ENCODE peak calls at places on chromosomes 11 and 22, in seven cellular contexts. R is activated CD4-positive, alpha-beta T cell treated with anti-CD3 and anti-CD28 coated beads, Interleukin-2, amount 50 U/mL, for 1 hour; F is pancreas; U is AG09319; Q is KG1; E is nephron progenitor cell; H is stimulated activated CD8-positive, alpha-beta memory T cell treated with anti-CD3 and anti-CD28 coated beads, Interleukin-2, amount 100 ng/mL, for 48 hours. Z is an unnamed sample.

GRCh38 chr11:120335596-120335927 is 651 bp upstream of the ARHGEF12 start:
- DNase-seq in F (peak), U (no peak), H (no peak), Q (no peak), E (no peak), R (peak), Z (no peak)

GRCh38 chr11:76208829-76209670 is 2.7 kb upstream of the WNT11 start:
- DNase-seq in R (peak), H (peak), U (no peak), F (peak), Q (peak), E (peak), Z (peak)

GRCh38 chr11:11662578-11662977 is 40.8 kb upstream of the GALNT18 start:
- DNase-seq in E (no peak), R (no peak), F (no peak), U (no peak), Q (no peak), H (no peak), Z (no peak)

GRCh38 chr11:47756208-47756607 is 10.9 kb downstream of the FNBP4 start:
- DNase-seq in R (no peak), F (no peak), E (no peak), H (no peak), U (no peak), Q (no peak), Z (no peak)

GRCh38 chr11:30712749-30713148 is 126.6 kb upstream of the MPPED2 start:
- DNase-seq in F (no peak), Q (no peak), E (no peak), H (no peak), U (no peak), R (no peak), Z (no peak)

GRCh38 chr11:125072210-125072960 is 9.3 kb downstream of the SLC37A2 start:
- DNase-seq in F (peak), H (no peak), U (no peak), Q (no peak), R (no peak), E (no peak), Z (no peak)

GRCh38 chr11:131544591-131544990 is 174.2 kb downstream of the NTM start:
- DNase-seq in Q (no peak), R (no peak), E (no peak), F (no peak), H (no peak), U (no peak), Z (no peak)

GRCh38 chr11:19646921-19647320 is 65.7 kb upstream of the NAV2 start:
- DNase-seq in E (no peak), Q (no peak), R (no peak), U (peak), H (no peak), F (no peak), Z (no peak)

GRCh38 chr11:2791521-2792375 is 92.0 kb upstream of the KCNQ1OT1 start:
- DNase-seq in E (peak), F (peak), H (no peak), R (peak), U (no peak), Q (no peak), Z (peak)

GRCh38 chr11:36398261-36398953 is 102.3 kb downstream of the PRR5L start:
- DNase-seq in R (no peak), E (no peak), F (no peak), U (no peak), H (no peak), Q (no peak), Z (no peak)

GRCh38 chr22:44538071-44538470 is 40.0 kb upstream of the RTL6 start:
- DNase-seq in U (no peak), F (no peak), Q (no peak), H (no peak), E (no peak), R (no peak), Z (no peak)

GRCh38 chr11:13035711-13036110 is 26.6 kb downstream of the RASSF10 start:
- DNase-seq in U (no peak), E (no peak), H (no peak), Q (no peak), R (no peak), F (no peak), Z (no peak)

GRCh38 chr11:119473226-119473625 is 50.3 kb upstream of the THY1 start:
- DNase-seq in F (no peak), Q (no peak), U (no peak), E (no peak), H (no peak), R (no peak), Z (no peak)

GRCh38 chr11:101215069-101215468 is 85.5 kb upstream of the PGR start:
- DNase-seq in H (no peak), F (no peak), Q (no peak), R (no peak), E (no peak), U (no peak), Z (no peak)

GRCh38 chr22:38233427-38233826 is 31.6 kb downstream of the MAFF start:
- DNase-seq in R (no peak), H (no peak), U (no peak), F (no peak), Q (no peak), E (no peak), Z (no peak)

GRCh38 chr11:15471028-15471708 is 356.4 kb downstream of the INSC start:
- DNase-seq in E (no peak), U (no peak), F (no peak), Q (no peak), H (no peak), R (no peak), Z (no peak)

GRCh38 chr11:11722861-11723260 is 101.1 kb upstream of the GALNT18 start:
- DNase-seq in U (no peak), R (no peak), E (no peak), F (no peak), Q (no peak), H (no peak), Z (no peak)

GRCh38 chr11:80529722-80530121 is 1088.9 kb upstream of the TENM4 start:
- DNase-seq in H (no peak), R (no peak), E (no peak), U (no peak), Q (no peak), F (no peak), Z (no peak)

GRCh38 chr11:2302844-2303626 is 1.2 kb downstream of the TSPAN32 start:
- DNase-seq in F (peak), R (no peak), E (no peak), U (no peak), Q (no peak), H (no peak), Z (no peak)